ENCODE peak calls at places on chromosomes 11 and 22, in ten cellular contexts. F is SK-N-SH, S is AG10803, U is AG09309, X is cardiac muscle cell, H is right lobe of liver, D is adrenal gland, T is colonic mucosa, Z is AG04449, O is ascending aorta. W is an unnamed sample.

GRCh38 chr11:43376594-43376993 is 17.9 kb downstream of the TTC17 start:
- DNase-seq in F (no peak), S (peak; percentile 67), U (peak; percentile 23), X (peak; percentile 52), H (no peak), D (no peak), T (no peak), Z (peak; percentile 55), O (no peak), W (peak; percentile 92)

GRCh38 chr11:17443926-17444690 is 32.5 kb downstream of the ABCC8 start:
- DNase-seq in F (no peak), S (no peak), U (no peak), X (no peak), H (no peak), D (no peak), T (no peak), Z (no peak), O (no peak), W (no peak)

GRCh38 chr11:44885065-44885777 is 65.5 kb downstream of the TP53I11 start:
- DNase-seq in F (no peak), S (no peak), U (no peak), X (no peak), H (no peak), D (no peak), T (no peak), Z (no peak), O (no peak), W (no peak)

GRCh38 chr22:27883656-27884350 is 35.3 kb downstream of the PITPNB start:
- DNase-seq in F (no peak), S (no peak), U (no peak), X (no peak), H (no peak), D (no peak), T (no peak), Z (no peak), O (no peak), W (no peak)

GRCh38 chr11:94185387-94186084 is 56.9 kb downstream of the PANX1 start:
- DNase-seq in F (no peak), S (peak; percentile 98), U (peak; percentile 63), X (peak; percentile 13), H (no peak), D (no peak), T (no peak), Z (peak; percentile 92), O (no peak), W (peak; percentile 42)

GRCh38 chr11:35879361-35879760 is 64.5 kb upstream of the LDLRAD3 start:
- DNase-seq in F (no peak), S (no peak), U (no peak), X (no peak), H (no peak), D (no peak), T (no peak), Z (no peak), O (no peak), W (no peak)

GRCh38 chr11:94147433-94147845 is 18.8 kb downstream of the PANX1 start:
- DNase-seq in F (peak; percentile 32), S (no peak), U (no peak), X (no peak), H (no peak), D (no peak), T (no peak), Z (no peak), O (no peak), W (no peak)

GRCh38 chr11:77071671-77072605 is 5.2 kb downstream of the CAPN5 start:
- DNase-seq in F (no peak), S (peak; percentile 15), U (no peak), X (no peak), H (no peak), D (peak; percentile 39), T (peak; percentile 38), Z (no peak), O (no peak), W (peak; percentile 22)

GRCh38 chr11:113242767-113243397 is 71.5 kb upstream of the TTC12 start:
- DNase-seq in F (no peak), S (peak; percentile 75), U (peak; percentile 24), X (peak; percentile 81), H (no peak), D (no peak), T (no peak), Z (no peak), O (no peak), W (peak; percentile 65)

GRCh38 chr11:70477607-70478006 is 79.3 kb downstream of the CTTN start:
- DNase-seq in F (peak; percentile 79), S (no peak), U (no peak), X (no peak), H (no peak), D (no peak), T (no peak), Z (no peak), O (no peak), W (no peak)

GRCh38 chr11:124945826-124946225 is 8.2 kb upstream of the CCDC15 start:
- DNase-seq in F (no peak), S (no peak), U (no peak), X (no peak), H (no peak), D (no peak), T (no peak), Z (no peak), O (no peak), W (no peak)

GRCh38 chr11:46505741-46506485 is 87.9 kb downstream of the AMBRA1 start:
- DNase-seq in F (no peak), S (no peak), U (no peak), X (peak; percentile 23), H (no peak), D (no peak), T (no peak), Z (no peak), O (no peak), W (no peak)

DNA sequence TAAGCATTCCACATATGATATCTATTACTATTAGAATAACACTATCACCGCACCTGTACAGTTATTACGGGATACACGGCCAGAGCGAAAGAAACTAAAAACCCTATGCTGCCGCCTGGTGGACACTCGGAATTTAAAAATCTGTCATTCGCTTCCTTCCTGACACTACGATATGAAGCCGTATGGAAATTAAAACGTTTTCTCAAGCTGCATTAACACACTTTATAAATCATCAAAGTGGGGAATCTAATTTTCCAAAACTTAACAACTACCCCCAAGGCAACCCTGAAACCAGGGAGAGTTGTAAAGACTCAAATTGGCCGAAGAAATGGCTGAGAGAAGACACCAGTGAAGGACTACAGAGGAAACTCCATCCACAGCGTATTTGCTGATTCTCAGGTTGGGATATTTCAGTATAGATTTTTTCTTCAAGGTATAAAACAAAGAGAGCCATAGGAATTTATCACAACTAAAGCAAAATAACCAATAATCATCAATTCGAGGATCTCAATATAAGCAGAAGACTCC is 1.4 kb downstream of the CCDC73 start:
- DNase-seq in F (peak; percentile 39), S (peak; percentile 21), U (no peak), X (peak; percentile 47), H (no peak), D (peak; percentile 41), T (peak; percentile 67), Z (no peak), O (no peak), W (peak; percentile 45)
- H3K4me3 ChIP-seq in F (peak overlapping the region; percentile 43), S (peak overlapping the region; percentile 14), U (no peak overlapping the region), X (no peak overlapping the region), H (no peak overlapping the region), D (peak overlapping the region; percentile 37), T (no peak overlapping the region), Z (no peak overlapping the region), O (peak overlapping the region; percentile 22), W (no peak overlapping the region)

GRCh38 chr22:50733521-50734342 is 4.3 kb upstream of the ACR start:
- DNase-seq in F (peak; percentile 84), S (peak; percentile 59), U (peak; percentile 10), X (peak; percentile 15), H (peak; percentile 51), D (peak; percentile 12), T (no peak), Z (no peak), O (no peak), W (peak; percentile 20)
- TF ChIP-seq CTCF in F (no peak), S (peak; percentile 17), U (no peak), X (no peak), H (no peak), D (no peak), T (no peak), Z (peak; percentile 6), O (no peak), W (no peak)

DNA sequence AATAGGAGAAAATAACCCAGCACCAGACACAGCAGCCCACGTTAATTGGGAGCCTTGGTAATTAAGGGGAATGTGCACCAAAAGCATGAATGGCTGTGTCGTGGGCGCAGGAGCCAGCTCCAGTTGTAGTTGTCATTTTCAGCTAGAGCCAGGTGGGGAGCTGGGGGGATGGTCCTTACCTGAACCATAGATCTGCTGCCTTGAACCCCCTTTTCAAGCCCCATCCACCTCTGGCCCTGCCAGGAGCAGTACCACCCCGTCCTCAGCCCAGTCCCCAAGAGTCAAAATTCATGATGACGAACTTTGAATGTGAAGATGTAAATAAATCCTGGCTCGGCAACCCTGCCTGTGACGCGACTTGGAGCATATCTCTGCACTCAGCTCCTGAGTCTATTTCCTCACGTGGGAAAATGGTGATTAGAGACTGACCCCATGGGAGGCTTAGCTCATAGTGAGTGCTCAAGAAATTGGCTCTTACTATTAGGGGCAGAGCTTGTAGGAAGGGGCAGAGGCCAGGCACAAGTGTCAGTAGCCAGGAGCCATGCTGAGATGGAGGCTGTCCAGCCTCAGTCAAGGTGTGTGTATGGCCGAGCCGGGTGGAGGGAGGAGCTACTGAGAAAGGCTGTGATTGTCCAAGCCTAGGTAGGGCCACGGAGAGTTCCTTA is 794 bp upstream of the FXYD6 start:
- DNase-seq in F (no peak), S (no peak), U (no peak), X (peak; percentile 30), H (no peak), D (no peak), T (no peak), Z (no peak), O (no peak), W (peak; percentile 20)
- H3K4me3 ChIP-seq in F (no peak overlapping the region), S (no peak overlapping the region), U (no peak overlapping the region), X (peak overlapping the region; percentile 81), H (peak overlapping the region; percentile 39), D (peak overlapping the region; percentile 72), T (peak overlapping the region; percentile 39), Z (peak overlapping the region; percentile 34), O (peak overlapping the region; percentile 40), W (peak overlapping the region; percentile 26)

GRCh38 chr11:96044747-96045146 is 120.8 kb upstream of the MTMR2 start:
- DNase-seq in F (no peak), S (no peak), U (no peak), X (no peak), H (no peak), D (no peak), T (no peak), Z (no peak), O (no peak), W (no peak)

GRCh38 chr11:96044311-96044710 is 120.4 kb upstream of the MTMR2 start:
- DNase-seq in F (no peak), S (no peak), U (no peak), X (no peak), H (no peak), D (no peak), T (no peak), Z (no peak), O (no peak), W (no peak)

GRCh38 chr11:96049426-96049825 is 125.5 kb upstream of the MTMR2 start:
- DNase-seq in F (no peak), S (peak; percentile 64), U (no peak), X (peak; percentile 73), H (no peak), D (no peak), T (no peak), Z (no peak), O (no peak), W (peak; percentile 84)

GRCh38 chr11:96050435-96051182 is 126.7 kb upstream of the MTMR2 start:
- DNase-seq in F (no peak), S (peak; percentile 56), U (no peak), X (peak; percentile 94), H (no peak), D (no peak), T (no peak), Z (no peak), O (no peak), W (peak; percentile 95)

GRCh38 chr11:96045622-96046456 is 121.9 kb upstream of the MTMR2 start:
- DNase-seq in F (peak; percentile 24), S (peak; percentile 93), U (peak; percentile 82), X (peak; percentile 88), H (no peak), D (peak; percentile 25), T (no peak), Z (peak; percentile 65), O (peak; percentile 23), W (peak; percentile 69)
- TF ChIP-seq CTCF in F (peak; percentile 50), S (peak; percentile 51), U (peak; percentile 60), X (peak; percentile 43), H (no peak), D (no peak), T (no peak), Z (peak; percentile 50), O (peak; percentile 35), W (peak; percentile 26)